ENCODE peak calls at places on chromosome 19, in ten cellular contexts. X is HepG2, S is HCT116, J is breast epithelium, M is GM23338, E is sigmoid colon, N is upper lobe of left lung, B is vagina, O is stomach, U is esophagus muscularis mucosa. Y is an unnamed sample.

GRCh38 chr19:45498411-45499195 is at the start of gene PPM1N:
- DNase-seq in B (no peak), M (peak), S (no peak), N (no peak), E (no peak), U (no peak), J (no peak), X (no peak), O (no peak), Y (no peak)

GRCh38 chr19:48955308-48955958 is 758 bp downstream of the BAX start:
- DNase-seq in E (no peak), J (no peak), N (no peak), X (no peak), S (no peak), M (no peak), U (no peak), O (no peak), B (no peak), Y (no peak)

GRCh38 chr19:28330831-28331230 is 882.1 kb downstream of the UQCRFS1 start:
- DNase-seq in E (no peak), U (no peak), X (no peak), B (no peak), N (no peak), O (no peak), M (no peak), J (no peak), S (no peak), Y (no peak)

GRCh38 chr19:4984106-4984380 is 15.1 kb downstream of the KDM4B start:
- DNase-seq in X (no peak), N (no peak), S (no peak), U (no peak), E (no peak), J (no peak), M (no peak), B (no peak), O (no peak), Y (no peak)

GRCh38 chr19:7395360-7395781 is 46.6 kb downstream of the ARHGEF18 start:
- DNase-seq in U (no peak), X (no peak), B (no peak), J (no peak), O (no peak), N (no peak), S (no peak), M (no peak), E (no peak), Y (no peak)

GRCh38 chr19:56222901-56223300 is 20.8 kb downstream of the ZSCAN5C start:
- DNase-seq in B (no peak), J (no peak), X (no peak), U (no peak), O (no peak), E (no peak), M (no peak), N (no peak), S (no peak), Y (no peak)

GRCh38 chr19:18449552-18449951 is 11.6 kb upstream of the ISYNA1 start:
- DNase-seq in X (no peak), S (no peak), M (no peak), J (no peak), E (no peak), N (no peak), U (no peak), B (no peak), O (no peak), Y (no peak)

GRCh38 chr19:48614436-48615144 is at the start of gene FAM83E:
- DNase-seq in X (no peak), M (peak), B (no peak), E (no peak), N (peak), O (peak), U (no peak), J (no peak), S (no peak), Y (peak)

GRCh38 chr19:51108066-51108804 is at the start of gene CTU1:
- DNase-seq in O (peak), E (peak), N (peak), M (peak), S (peak), B (no peak), J (peak), X (peak), U (peak), Y (peak)

GRCh38 chr19:21256722-21257121 is 72.5 kb downstream of the ZNF708 start:
- DNase-seq in X (peak), M (peak), U (no peak), S (peak), N (no peak), O (no peak), B (no peak), E (no peak), J (no peak), Y (no peak)

DNA sequence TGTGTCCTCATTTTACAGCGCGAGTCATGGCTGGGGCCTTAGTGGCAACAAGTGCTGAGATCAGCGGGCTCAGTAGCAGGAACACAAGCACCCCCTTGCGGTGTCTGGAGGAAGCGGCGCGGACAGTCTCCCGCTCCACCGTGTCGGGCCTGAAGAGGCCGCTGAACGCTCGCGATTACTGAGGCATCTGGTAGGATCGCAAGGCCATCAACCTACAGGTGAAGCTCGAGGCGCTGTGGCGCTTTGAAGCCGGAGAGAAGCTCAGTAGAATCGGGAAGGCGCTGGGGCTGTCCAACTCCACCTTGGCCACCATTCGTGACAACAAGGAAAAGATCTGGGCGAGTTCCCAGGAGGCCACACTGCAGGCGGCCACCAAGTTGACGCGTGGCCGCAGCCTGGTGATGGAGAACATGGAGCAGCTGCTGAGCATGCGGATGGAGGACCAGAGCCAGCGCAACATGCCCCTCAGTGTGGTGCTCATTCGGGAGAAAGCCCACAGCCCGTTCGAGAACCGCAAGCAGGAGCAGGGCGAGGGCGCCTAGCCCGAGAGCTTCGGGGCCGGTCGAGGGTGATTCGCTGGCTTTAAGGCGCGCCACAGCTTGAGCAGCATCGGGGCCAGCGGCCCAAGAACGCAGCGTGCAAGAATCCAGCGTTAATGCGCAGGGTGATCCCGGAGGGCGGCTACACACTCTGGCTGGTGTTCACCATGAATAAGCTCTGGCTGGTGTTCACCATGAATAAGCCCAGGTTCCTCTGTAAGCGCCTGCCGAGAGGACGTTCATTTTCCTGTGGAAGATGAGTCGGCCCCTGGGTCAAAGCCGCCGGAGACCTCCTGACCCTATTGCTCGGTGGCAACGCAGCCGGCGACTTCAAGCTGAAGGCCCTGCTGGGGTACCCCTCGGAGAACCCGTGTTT is 8.3 kb upstream of the MZF1 start:
- DNase-seq in J (no peak), X (peak), B (no peak), O (peak), N (peak), M (peak), U (peak), S (peak), E (peak), Y (peak)
- TF ChIP-seq POLR2AphosphoS5 in J (peak), X (no peak), B (peak), O (peak), N (peak), M (no peak), U (peak), S (peak), E (peak), Y (no peak)

GRCh38 chr19:11038511-11038910 is 50.8 kb upstream of the LDLR start:
- DNase-seq in N (no peak), S (no peak), J (no peak), O (no peak), B (no peak), U (no peak), X (no peak), M (no peak), E (no peak), Y (no peak)
- H3K27ac ChIP-seq in N (no peak), S (no peak), J (no peak), O (no peak), B (no peak), U (no peak), X (no peak), M (no peak), E (no peak), Y (no peak)

GRCh38 chr19:15196683-15197005 is 4.2 kb downstream of the NOTCH3 start:
- DNase-seq in B (no peak), X (no peak), U (no peak), E (no peak), J (no peak), N (no peak), S (no peak), M (no peak), O (no peak), Y (no peak)

GRCh38 chr19:15199219-15199651 is 1.6 kb downstream of the NOTCH3 start:
- DNase-seq in X (no peak), M (no peak), E (no peak), B (no peak), U (no peak), O (no peak), S (no peak), N (no peak), J (no peak), Y (no peak)

GRCh38 chr19:15198006-15198356 is 2.8 kb downstream of the NOTCH3 start:
- DNase-seq in J (no peak), U (no peak), E (no peak), S (no peak), X (no peak), O (no peak), B (no peak), N (no peak), M (no peak), Y (peak)

GRCh38 chr19:15195987-15196682 is 4.7 kb downstream of the NOTCH3 start:
- DNase-seq in B (no peak), M (peak), J (peak), N (peak), X (no peak), E (no peak), O (peak), U (no peak), S (peak), Y (peak)

DNA sequence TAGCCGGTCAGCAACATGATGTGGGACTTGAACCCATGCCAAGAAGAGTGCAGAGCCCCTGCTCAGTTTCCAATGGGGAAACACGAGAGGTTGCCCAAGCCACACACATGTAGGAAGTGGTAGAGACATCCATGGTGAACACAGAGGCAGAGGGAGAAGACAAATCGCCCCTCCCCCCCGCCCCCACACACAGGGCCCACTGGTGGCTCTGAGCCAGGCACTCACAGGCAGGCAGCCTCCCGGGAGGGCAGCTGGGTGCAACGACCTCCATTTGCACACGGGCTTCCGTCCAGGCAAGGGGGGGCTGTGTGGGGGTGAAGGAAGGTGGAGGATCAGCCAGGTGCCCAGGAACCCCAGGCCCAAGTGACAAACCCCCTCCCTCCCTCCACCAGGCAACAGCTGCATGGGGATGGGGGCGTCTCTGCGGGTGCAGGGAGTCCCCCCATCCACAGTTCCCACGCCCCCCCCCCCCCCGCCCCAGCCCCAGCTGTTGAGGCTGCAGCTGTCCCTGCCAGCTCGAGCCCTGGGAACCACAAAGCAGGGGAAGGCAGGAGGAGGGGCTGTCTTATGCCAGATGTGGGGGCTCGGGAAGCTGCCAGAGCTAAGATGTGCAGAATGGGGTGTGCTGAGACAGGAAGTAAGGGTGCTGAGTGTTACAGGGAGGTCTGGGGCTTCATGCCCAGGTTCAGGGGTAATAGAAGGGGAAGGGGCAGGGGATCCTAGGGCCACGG is 3.4 kb downstream of the NOTCH3 start:
- DNase-seq in N (no peak), O (no peak), U (no peak), E (no peak), B (no peak), X (no peak), M (no peak), S (no peak), J (no peak), Y (no peak)
- TF ChIP-seq POLR2AphosphoS5 in N (no peak), O (no peak), U (no peak), E (no peak), B (no peak), X (no peak), M (no peak), S (no peak), J (no peak), Y (no peak)

DNA sequence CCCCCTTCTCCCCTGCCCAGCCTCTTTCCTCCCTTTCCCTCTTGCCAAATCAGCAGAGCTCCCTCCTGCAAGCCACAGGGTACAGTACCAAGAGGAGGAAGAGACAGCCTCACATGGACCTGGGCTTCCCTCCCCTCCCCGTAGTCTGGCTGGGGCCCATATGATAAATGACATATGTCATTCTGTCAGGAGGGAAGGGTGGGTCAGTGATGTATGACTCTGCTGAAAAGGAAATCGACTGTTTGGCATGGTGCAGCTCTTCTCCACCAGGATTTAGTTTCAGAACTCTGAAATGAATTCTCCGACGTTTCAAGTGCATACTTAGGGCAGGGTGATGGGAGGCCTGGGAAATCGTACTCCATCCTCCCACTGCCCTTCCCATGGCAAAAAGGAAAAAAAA is 9.8 kb downstream of the TSHZ3 start:
- DNase-seq in N (no peak), S (no peak), O (no peak), X (no peak), J (no peak), E (no peak), U (no peak), B (no peak), M (no peak), Y (no peak)
- H3K27ac ChIP-seq in N (peak), S (no peak), O (peak), X (no peak), J (peak), E (peak), U (peak), B (peak), M (no peak), Y (peak)

Y was measured in transverse colon.